ENCODE peak calls at places on chromosomes 2 and 18, in nine cellular contexts. Q, L, X, B, I, U, P, M and Z are unnamed samples.

GRCh38 chr2:119248311-119248710 is 24.7 kb downstream of the STEAP3 start:
- DNase-seq in Q (no peak), L (no peak), X (no peak), B (no peak), I (no peak), U (no peak), P (no peak), M (no peak), Z (no peak)

GRCh38 chr2:241680827-241681599 is 5.6 kb downstream of the DTYMK start:
- DNase-seq in Q (no peak), L (no peak), X (no peak), B (peak; percentile 93), I (no peak), U (no peak), P (no peak), M (no peak), Z (no peak)

GRCh38 chr2:2272841-2273240 is 58.2 kb downstream of the MYT1L start:
- DNase-seq in Q (no peak), L (no peak), X (no peak), B (no peak), I (no peak), U (no peak), P (no peak), M (no peak), Z (no peak)

GRCh38 chr2:229815858-229816257 is 101.5 kb upstream of the DNER start:
- DNase-seq in Q (no peak), L (no peak), X (no peak), B (no peak), I (no peak), U (no peak), P (no peak), M (no peak), Z (no peak)

GRCh38 chr2:164066095-164066494 is 330.3 kb upstream of the FIGN start:
- DNase-seq in Q (no peak), L (no peak), X (no peak), B (no peak), I (no peak), U (no peak), P (no peak), M (no peak), Z (no peak)

GRCh38 chr2:160493227-160494028 is at the start of gene RBMS1:
- DNase-seq in Q (no peak), L (peak; percentile 71), X (peak; percentile 85), B (no peak), I (peak; percentile 77), U (peak; percentile 22), P (peak; percentile 70), M (peak; percentile 53), Z (peak; percentile 37)

GRCh38 chr2:45237128-45237527 is 227.9 kb upstream of the SIX2 start:
- DNase-seq in Q (no peak), L (no peak), X (no peak), B (no peak), I (no peak), U (no peak), P (no peak), M (no peak), Z (no peak)

GRCh38 chr2:190819835-190820234 is 60.8 kb upstream of the GLS start:
- DNase-seq in Q (no peak), L (peak; percentile 39), X (peak; percentile 23), B (peak; percentile 93), I (no peak), U (no peak), P (no peak), M (no peak), Z (no peak)

DNA sequence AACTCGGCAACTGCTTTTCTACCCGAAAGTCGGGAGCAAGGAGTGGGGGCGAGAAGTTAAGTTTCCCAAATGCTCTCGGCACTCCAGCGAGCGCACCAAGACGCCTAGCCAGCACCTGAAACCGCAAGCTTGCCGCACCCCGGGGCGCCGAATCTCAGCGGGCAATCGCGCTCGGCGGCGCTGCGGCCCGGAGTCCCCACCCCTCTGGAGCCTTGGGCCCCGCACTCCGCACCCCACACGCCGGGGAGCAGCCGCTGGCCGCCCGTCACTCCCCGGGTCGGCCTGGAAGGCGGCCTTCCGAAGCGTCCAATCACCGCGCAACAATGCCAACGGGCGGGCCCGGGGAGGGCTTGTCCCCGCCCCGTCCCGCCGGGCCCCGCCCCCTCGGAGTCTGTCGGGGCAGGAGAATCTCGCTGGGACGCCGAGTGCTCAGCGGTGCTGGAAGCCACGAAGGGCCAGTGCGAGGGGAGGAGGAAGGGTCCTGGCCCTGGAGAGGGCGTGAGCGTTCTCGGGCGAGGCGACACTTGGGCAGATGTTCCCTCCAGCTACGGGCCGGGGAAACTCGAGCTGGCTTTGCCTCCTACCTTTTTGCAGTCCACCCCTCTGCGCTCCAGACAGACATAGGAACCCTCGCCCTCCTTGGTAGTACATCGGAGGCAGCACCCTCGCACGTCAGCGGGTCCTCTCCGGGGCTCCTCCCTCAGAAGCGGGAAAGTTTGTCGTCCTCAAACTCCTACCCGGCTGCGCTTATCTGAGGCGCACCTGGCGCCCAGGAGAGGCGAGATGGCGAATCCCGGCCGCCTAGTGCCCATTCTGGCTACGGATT is 1.1 kb upstream of the ZBTB7C start:
- DNase-seq in Q (peak; percentile 90), L (peak; percentile 89), X (peak; percentile 96), B (no peak), I (no peak), U (peak; percentile 84), P (peak; percentile 94), M (peak; percentile 91), Z (peak; percentile 27)
- H3K4me3 ChIP-seq in Q (peak overlapping the region; percentile 61), L (peak overlapping the region; percentile 60), X (peak overlapping the region; percentile 83), B (peak overlapping the region; percentile 66), I (no peak overlapping the region), U (peak overlapping the region; percentile 83), P (peak overlapping the region; percentile 74), M (peak overlapping the region; percentile 74), Z (peak overlapping the region; percentile 52)

DNA sequence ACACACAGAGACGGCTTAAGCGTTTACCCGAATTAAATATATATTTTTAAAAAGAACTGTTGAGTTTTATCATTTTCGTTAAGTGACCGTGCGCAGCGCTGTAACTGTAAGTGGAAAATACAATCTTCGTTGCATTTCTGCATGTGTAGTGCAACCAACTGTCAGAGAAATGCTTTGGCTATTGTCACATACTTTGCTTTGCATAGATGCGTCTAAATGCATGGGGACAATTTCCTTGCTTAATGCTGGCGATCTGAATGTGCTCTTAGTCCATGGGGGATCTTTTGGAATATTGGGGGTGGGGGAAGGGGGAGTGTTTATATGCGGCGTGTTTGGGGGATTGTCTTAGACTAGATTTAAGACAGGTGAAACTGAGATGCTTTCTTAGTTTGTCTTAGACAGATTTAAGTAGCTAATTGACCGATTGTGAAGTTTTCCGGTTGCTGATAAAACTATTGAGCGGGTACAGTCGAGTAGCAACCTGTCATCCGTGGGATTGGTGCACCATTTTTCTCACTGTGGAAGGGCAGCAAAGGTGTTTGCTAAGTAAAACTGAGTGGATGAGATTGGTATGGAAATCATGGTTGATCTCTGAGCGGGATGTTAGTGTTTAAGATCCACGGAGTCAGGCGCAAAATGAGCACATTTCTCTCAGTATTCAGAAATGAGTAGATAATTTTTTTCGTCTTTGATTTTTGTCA is 467 bp downstream of the VSNL1 start:
- DNase-seq in Q (no peak), L (no peak), X (no peak), B (no peak), I (no peak), U (no peak), P (no peak), M (no peak), Z (no peak)
- H3K4me3 ChIP-seq in Q (no peak overlapping the region), L (peak overlapping the region; percentile 55), X (peak overlapping the region; percentile 38), B (peak overlapping the region; percentile 69), I (no peak overlapping the region), U (peak overlapping the region; percentile 61), P (peak overlapping the region; percentile 61), M (peak overlapping the region; percentile 51), Z (no peak overlapping the region)

GRCh38 chr2:46471-47345 is at the start of gene FAM110C:
- DNase-seq in Q (no peak), L (no peak), X (peak; percentile 52), B (no peak), I (no peak), U (no peak), P (peak; percentile 65), M (peak; percentile 93), Z (no peak)

GRCh38 chr2:44748-45341 is 1.5 kb downstream of the FAM110C start:
- DNase-seq in Q (no peak), L (no peak), X (no peak), B (no peak), I (no peak), U (no peak), P (no peak), M (peak; percentile 75), Z (no peak)

GRCh38 chr2:46131-46470 is 204 bp downstream of the FAM110C start:
- DNase-seq in Q (no peak), L (no peak), X (no peak), B (no peak), I (no peak), U (no peak), P (no peak), M (no peak), Z (no peak)

GRCh38 chr2:47346-48218 is 1.3 kb upstream of the FAM110C start:
- DNase-seq in Q (no peak), L (no peak), X (no peak), B (no peak), I (no peak), U (no peak), P (no peak), M (peak; percentile 38), Z (peak; percentile 70)

DNA sequence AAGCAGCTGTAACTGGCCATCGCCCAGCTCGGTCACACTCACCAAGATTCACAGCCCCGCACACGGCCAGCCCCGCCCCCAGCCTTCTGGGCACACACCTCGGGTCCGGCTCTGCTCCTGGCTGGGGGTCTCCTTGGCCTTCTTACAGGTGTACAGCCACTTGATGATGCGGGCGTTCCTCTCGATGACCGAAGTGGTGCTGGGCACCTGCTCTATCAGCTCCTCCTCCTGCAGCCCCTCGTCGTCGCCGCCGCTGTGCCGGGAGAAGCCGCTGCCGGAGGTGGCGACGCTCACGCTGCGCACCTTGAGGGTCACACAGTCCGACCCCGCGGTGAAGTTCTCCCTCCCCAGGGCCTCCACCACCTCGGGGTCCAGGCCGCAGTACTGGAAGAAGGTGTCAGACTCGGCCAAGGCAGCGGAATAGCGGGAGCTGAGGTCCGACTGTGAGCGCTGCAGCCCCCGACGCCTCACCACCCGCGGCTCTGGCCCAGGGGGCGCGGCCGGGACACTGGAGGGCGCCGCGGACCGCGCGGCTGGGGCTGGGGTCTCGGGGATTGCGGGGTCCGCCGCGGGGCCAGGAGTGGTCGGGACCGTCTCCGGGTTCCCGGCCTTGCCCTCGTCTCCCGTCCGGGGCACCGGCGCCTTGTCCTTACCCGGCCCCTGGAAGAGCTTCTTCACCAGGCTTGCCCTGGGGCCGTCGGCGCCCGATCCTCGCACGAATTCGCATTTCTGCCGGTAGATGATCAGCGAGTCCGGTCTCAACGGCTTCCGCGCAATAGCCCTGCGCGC is 769 bp downstream of the FAM110C start:
- DNase-seq in Q (no peak), L (no peak), X (no peak), B (no peak), I (no peak), U (no peak), P (no peak), M (peak; percentile 42), Z (no peak)
- H3K4me3 ChIP-seq in Q (no peak overlapping the region), L (no peak overlapping the region), X (peak overlapping the region; percentile 41), B (no peak overlapping the region), I (no peak overlapping the region), U (peak overlapping the region; percentile 39), P (peak overlapping the region; percentile 58), M (peak overlapping the region; percentile 61), Z (peak overlapping the region; percentile 74)

GRCh38 chr18:58491773-58492752 is 136.8 kb downstream of the ALPK2 start:
- DNase-seq in Q (no peak), L (no peak), X (no peak), B (no peak), I (no peak), U (no peak), P (no peak), M (no peak), Z (no peak)

GRCh38 chr18:58493070-58493469 is 135.8 kb downstream of the ALPK2 start:
- DNase-seq in Q (no peak), L (no peak), X (no peak), B (no peak), I (no peak), U (no peak), P (no peak), M (no peak), Z (no peak)

GRCh38 chr18:58495202-58495601 is 133.7 kb downstream of the ALPK2 start:
- DNase-seq in Q (no peak), L (no peak), X (no peak), B (peak; percentile 73), I (no peak), U (no peak), P (no peak), M (no peak), Z (no peak)

GRCh38 chr18:58495634-58496033 is 133.3 kb downstream of the ALPK2 start:
- DNase-seq in Q (no peak), L (no peak), X (no peak), B (no peak), I (no peak), U (no peak), P (no peak), M (no peak), Z (no peak)

DNA sequence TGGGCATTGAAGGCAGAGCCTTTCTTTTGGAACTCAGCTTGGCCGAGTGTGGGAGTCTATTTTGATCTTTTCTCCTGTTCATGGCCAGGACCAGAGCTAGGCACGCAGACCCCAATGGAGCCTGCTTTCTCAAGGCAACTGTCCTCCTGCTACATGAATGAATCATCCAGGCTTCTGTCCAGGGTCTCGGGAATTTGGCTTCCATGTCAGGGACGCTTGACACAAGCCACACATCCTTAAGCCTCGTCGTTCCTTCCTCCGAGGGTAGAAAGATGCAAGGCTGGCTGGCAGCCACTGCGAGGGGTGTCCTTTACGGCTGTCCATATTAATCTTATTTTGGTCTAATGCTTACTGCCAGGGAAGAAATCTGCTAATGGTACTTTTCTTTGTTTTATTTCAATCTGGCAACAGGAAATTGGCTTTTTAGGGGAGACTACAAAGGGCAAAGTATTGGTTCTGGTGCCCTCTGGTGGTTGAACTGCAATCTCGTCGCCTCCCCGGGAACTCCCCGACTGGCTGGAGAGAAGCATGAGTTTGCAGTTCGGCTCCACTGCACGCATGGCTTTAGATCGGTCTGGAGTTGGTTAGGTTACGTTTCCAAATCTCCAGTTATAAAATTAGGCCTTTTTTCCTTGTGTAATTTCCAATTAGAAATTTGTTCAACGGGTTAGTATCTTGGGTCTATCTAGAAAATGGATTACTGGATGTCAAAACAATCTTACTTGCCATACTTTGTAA is 135.2 kb downstream of the ALPK2 start:
- DNase-seq in Q (peak; percentile 87), L (peak; percentile 53), X (peak; percentile 79), B (peak; percentile 73), I (peak; percentile 63), U (peak; percentile 64), P (peak; percentile 53), M (peak; percentile 82), Z (peak; percentile 47)
- H3K4me3 ChIP-seq in Q (no peak overlapping the region), L (peak overlapping the region; percentile 38), X (no peak overlapping the region), B (no peak overlapping the region), I (no peak overlapping the region), U (peak overlapping the region; percentile 23), P (peak overlapping the region; percentile 30), M (no peak overlapping the region), Z (no peak overlapping the region)